ENCODE peak calls at places on chromosomes 1 and 21, in five cellular contexts. A is HT-29, Z is HCEC 1CT, N is NAMALWA, Y is LHCN-M2. P is an unnamed sample.

GRCh38 chr1:73998348-73998959 is 199.5 kb downstream of the LRRIQ3 start:
- DNase-seq in A (peak; percentile 66), Z (peak; percentile 43), N (peak; percentile 60), Y (peak; percentile 16), P (peak; percentile 25)

GRCh38 chr1:63799324-63799723 is 25.5 kb downstream of the ROR1 start:
- DNase-seq in A (no peak), Z (peak; percentile 42), N (no peak), Y (no peak), P (no peak)

GRCh38 chr1:10867138-10867721 is 70.8 kb upstream of the CASZ1 start:
- DNase-seq in A (peak; percentile 46), Z (peak; percentile 3), N (peak; percentile 74), Y (peak; percentile 15), P (no peak)

GRCh38 chr1:205523891-205524793 is 19.7 kb downstream of the CDK18 start:
- DNase-seq in A (peak; percentile 95), Z (peak; percentile 53), N (peak; percentile 79), Y (peak; percentile 49), P (no peak)

GRCh38 chr1:42735056-42735455 is 5.0 kb downstream of the CLDN19 start:
- DNase-seq in A (no peak), Z (no peak), N (no peak), Y (no peak), P (no peak)

GRCh38 chr1:205261946-205262668 is 34.4 kb downstream of the TMCC2 start:
- DNase-seq in A (no peak), Z (no peak), N (no peak), Y (no peak), P (no peak)

GRCh38 chr1:58749646-58750045 is 34.2 kb downstream of the JUN start:
- DNase-seq in A (no peak), Z (peak; percentile 43), N (no peak), Y (no peak), P (no peak)

GRCh38 chr1:31677949-31678348 is 25.9 kb downstream of the COL16A1 start:
- DNase-seq in A (no peak), Z (no peak), N (no peak), Y (no peak), P (no peak)

GRCh38 chr21:46554431-46555224 is 50.3 kb downstream of the S100B start:
- DNase-seq in A (no peak), Z (no peak), N (no peak), Y (no peak), P (no peak)

GRCh38 chr1:181390350-181391080 is 92.8 kb upstream of the CACNA1E start:
- DNase-seq in A (peak; percentile 40), Z (no peak), N (no peak), Y (peak; percentile 8), P (peak; percentile 30)

GRCh38 chr1:40404670-40405462 is 31.3 kb downstream of the SMAP2 start:
- DNase-seq in A (peak; percentile 73), Z (peak; percentile 68), N (peak; percentile 78), Y (peak; percentile 57), P (no peak)

GRCh38 chr1:3022511-3022973 is 1.3 kb downstream of the ACTRT2 start:
- DNase-seq in A (no peak), Z (no peak), N (no peak), Y (no peak), P (no peak)

GRCh38 chr1:11157394-11157793 is 31.8 kb upstream of the ANGPTL7 start:
- DNase-seq in A (no peak), Z (no peak), N (no peak), Y (no peak), P (no peak)

GRCh38 chr1:34640654-34641401 is 114.0 kb upstream of the GJB5 start:
- DNase-seq in A (no peak), Z (no peak), N (no peak), Y (no peak), P (no peak)

GRCh38 chr21:26490771-26491170 is 82.3 kb downstream of the CYYR1 start:
- DNase-seq in A (no peak), Z (no peak), N (no peak), Y (peak; percentile 75), P (no peak)

GRCh38 chr1:232718928-232719927 is 86.0 kb upstream of the MAP10 start:
- DNase-seq in A (no peak), Z (no peak), N (no peak), Y (no peak), P (no peak)

GRCh38 chr1:114668373-114668772 is 1.5 kb downstream of the DENND2C start:
- DNase-seq in A (no peak), Z (no peak), N (no peak), Y (no peak), P (no peak)

GRCh38 chr1:183267646-183268431 is 81.8 kb downstream of the LAMC2 start:
- DNase-seq in A (no peak), Z (peak; percentile 97), N (no peak), Y (peak; percentile 86), P (no peak)

GRCh38 chr1:57927003-57927402 is 503.1 kb upstream of the DAB1 start:
- DNase-seq in A (no peak), Z (no peak), N (no peak), Y (no peak), P (no peak)

GRCh38 chr1:40042337-40042736 is 1.8 kb downstream of the CAP1 start:
- DNase-seq in A (no peak), Z (peak; percentile 32), N (no peak), Y (peak; percentile 41), P (no peak)

GRCh38 chr1:185317886-185318310 is 855 bp upstream of the IVNS1ABP start:
- DNase-seq in A (peak; percentile 83), Z (no peak), N (peak; percentile 78), Y (no peak), P (no peak)

GRCh38 chr1:22342734-22343191 is 108.9 kb upstream of the ZBTB40 start:
- DNase-seq in A (no peak), Z (no peak), N (no peak), Y (no peak), P (no peak)

GRCh38 chr1:200670215-200671118 is 760 bp upstream of the DDX59 start:
- DNase-seq in A (peak; percentile 17), Z (peak; percentile 68), N (no peak), Y (no peak), P (peak; percentile 52)

GRCh38 chr21:8992731-8993174 is 1528.6 kb upstream of the TPTE start:
- DNase-seq in A (no peak), Z (no peak), N (peak; percentile 33), Y (no peak), P (peak; percentile 84)

GRCh38 chr1:16212251-16212961 is at the start of gene ARHGEF19:
- DNase-seq in A (peak; percentile 69), Z (no peak), N (no peak), Y (no peak), P (no peak)

GRCh38 chr1:96425382-96426129 is 296.0 kb upstream of the PTBP2 start:
- DNase-seq in A (no peak), Z (no peak), N (no peak), Y (no peak), P (no peak)

GRCh38 chr1:189708674-189709073 is 769.0 kb downstream of the BRINP3 start:
- DNase-seq in A (peak; percentile 40), Z (peak; percentile 54), N (peak; percentile 42), Y (no peak), P (no peak)

GRCh38 chr1:231286603-231287002 is 45.6 kb downstream of the GNPAT start:
- DNase-seq in A (no peak), Z (no peak), N (no peak), Y (no peak), P (no peak)

GRCh38 chr1:41537788-41538351 is 53.4 kb upstream of the EDN2 start:
- DNase-seq in A (peak; percentile 14), Z (peak; percentile 61), N (peak; percentile 39), Y (peak; percentile 75), P (no peak)

GRCh38 chr1:145892486-145893087 is 6.9 kb upstream of the ANKRD35 start:
- DNase-seq in A (peak; percentile 38), Z (peak; percentile 30), N (no peak), Y (peak; percentile 64), P (no peak)

GRCh38 chr21:24856326-24856725 is 751.0 kb downstream of the MRPL39 start:
- DNase-seq in A (no peak), Z (no peak), N (no peak), Y (no peak), P (no peak)

P was measured in LNCaP clone FGC.